ENCODE peak calls at places on chromosome 15, in four cellular contexts. V is small intestine, N is heart left ventricle, T is cardiac muscle cell. W is an unnamed sample. For H3K4me1, the result is how much of the 10 kb centered on the place peaks cover.

GRCh38 chr15:76996526-76997401 is 1.8 kb downstream of the PSTPIP1 start:
- DNase-seq in V (no peak), T (no peak), N (peak), W (peak)

GRCh38 chr15:69758810-69759410 is 306.3 kb downstream of the RPLP1 start:
- DNase-seq in T (no peak), N (peak), V (peak), W (peak)

GRCh38 chr15:68258684-68259083 is 18.9 kb upstream of the FEM1B start:
- DNase-seq in N (no peak), T (no peak), V (no peak), W (no peak)

GRCh38 chr15:39789736-39790135 is 7.1 kb upstream of the FSIP1 start:
- DNase-seq in N (no peak), V (no peak), T (no peak), W (no peak)

GRCh38 chr15:88378259-88378658 is 88.9 kb downstream of the MRPL46 start:
- DNase-seq in N (no peak), V (no peak), T (no peak), W (no peak)

GRCh38 chr15:69862540-69862939 is 235.2 kb downstream of the TLE3 start:
- DNase-seq in T (no peak), N (no peak), V (no peak), W (no peak)

GRCh38 chr15:83081256-83082014 is 14.4 kb upstream of the BTBD1 start:
- DNase-seq in T (no peak), V (no peak), N (no peak), W (no peak)

GRCh38 chr15:66800584-66801235 is 98.7 kb downstream of the SMAD6 start:
- DNase-seq in T (no peak), N (peak), V (no peak), W (no peak)

GRCh38 chr15:49044761-49045571 is 1.3 kb downstream of the SECISBP2L start:
- DNase-seq in V (peak), T (no peak), N (no peak), W (peak)

GRCh38 chr15:58410353-58410752 is 21.4 kb upstream of the LIPC start:
- DNase-seq in T (no peak), V (peak), N (no peak), W (peak)

GRCh38 chr15:69780374-69780773 is 317.3 kb downstream of the TLE3 start:
- DNase-seq in V (no peak), N (no peak), T (no peak), W (no peak)

GRCh38 chr15:67023517-67024321 is 41.7 kb upstream of the SMAD3 start:
- DNase-seq in V (no peak), T (no peak), N (no peak), W (no peak)

GRCh38 chr15:62566248-62566647 is 401.2 kb upstream of the C2CD4B start:
- DNase-seq in N (no peak), T (no peak), V (no peak), W (no peak)

GRCh38 chr15:88029696-88030095 is 226.8 kb downstream of the NTRK3 start:
- DNase-seq in V (no peak), T (no peak), N (no peak), W (no peak)

GRCh38 chr15:81809543-81809942 is 236.3 kb downstream of the MEX3B start:
- DNase-seq in T (peak), V (peak), N (peak), W (peak)

GRCh38 chr15:38072507-38073277 is 138.3 kb downstream of the TMCO5A start:
- DNase-seq in N (peak), T (peak), V (peak), W (peak)

GRCh38 chr15:54772663-54773062 is 424.1 kb downstream of the RSL24D1 start:
- DNase-seq in T (no peak), V (no peak), N (no peak), W (no peak)
- H3K4me1 ChIP-seq in T (under half), V (under half), N (under half), W (under half)

GRCh38 chr15:101192081-101192480 is 59.8 kb downstream of the CHSY1 start:
- DNase-seq in T (no peak), V (no peak), N (no peak), W (no peak)

GRCh38 chr15:101193063-101193712 is 58.7 kb downstream of the CHSY1 start:
- DNase-seq in T (no peak), N (peak), V (no peak), W (no peak)

GRCh38 chr15:101191242-101191641 is 60.6 kb downstream of the CHSY1 start:
- DNase-seq in V (no peak), T (no peak), N (no peak), W (no peak)

GRCh38 chr15:101193781-101194180 is 58.1 kb downstream of the CHSY1 start:
- DNase-seq in N (no peak), V (no peak), T (no peak), W (no peak)

GRCh38 chr15:101194246-101195138 is 57.4 kb downstream of the CHSY1 start:
- DNase-seq in N (no peak), T (no peak), V (no peak), W (no peak)
- H3K4me1 ChIP-seq in N (half or more), T (under half), V (under half), W (under half)

DNA sequence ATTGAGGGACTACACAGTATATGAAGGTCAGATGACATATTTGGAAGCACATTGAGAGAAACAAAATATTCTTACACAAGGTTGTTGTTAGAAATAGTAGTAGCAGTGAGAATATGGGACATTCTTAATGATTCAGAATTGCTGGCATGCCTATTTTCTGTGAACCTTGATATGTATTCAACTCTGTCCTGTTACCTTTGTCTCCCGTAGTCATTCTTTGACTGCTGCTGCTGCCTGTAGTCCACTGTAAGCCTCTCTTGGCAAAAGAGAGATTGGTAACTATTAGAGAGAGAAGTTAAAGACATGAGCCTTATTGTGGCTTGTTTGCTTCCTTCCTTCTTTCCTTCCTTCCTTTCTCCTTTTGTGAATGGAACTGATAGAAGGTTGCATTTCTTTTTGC is 64.5 kb downstream of the TCF12 start:
- DNase-seq in N (no peak), T (no peak), V (peak), W (peak)
- H3K4me1 ChIP-seq in N (half or more), T (under half), V (under half), W (half or more)

GRCh38 chr15:51912528-51912927 is 59.0 kb downstream of the LEO1 start:
- DNase-seq in V (no peak), N (no peak), T (no peak), W (no peak)
- H3K4me1 ChIP-seq in V (under half), N (under half), T (under half), W (under half)

GRCh38 chr15:90211009-90211408 is 9.9 kb downstream of the SEMA4B start:
- DNase-seq in T (no peak), N (no peak), V (no peak), W (no peak)
- H3K4me1 ChIP-seq in T (under half), N (under half), V (under half), W (under half)

GRCh38 chr15:29092376-29093064 is 177.1 kb downstream of the NSMCE3 start:
- DNase-seq in N (no peak), T (no peak), V (no peak), W (no peak)

GRCh38 chr15:29089731-29090616 is 179.6 kb downstream of the NSMCE3 start:
- DNase-seq in T (no peak), N (no peak), V (no peak), W (no peak)

GRCh38 chr15:29088666-29089065 is 181.0 kb downstream of the NSMCE3 start:
- DNase-seq in V (no peak), T (no peak), N (no peak), W (no peak)

GRCh38 chr15:29091666-29092065 is 178.0 kb downstream of the NSMCE3 start:
- DNase-seq in T (no peak), V (no peak), N (no peak), W (no peak)

GRCh38 chr15:29090617-29091466 is 178.8 kb downstream of the NSMCE3 start:
- DNase-seq in T (peak), N (no peak), V (no peak), W (no peak)
- H3K4me1 ChIP-seq in T (under half), N (under half), V (under half), W (under half)

DNA sequence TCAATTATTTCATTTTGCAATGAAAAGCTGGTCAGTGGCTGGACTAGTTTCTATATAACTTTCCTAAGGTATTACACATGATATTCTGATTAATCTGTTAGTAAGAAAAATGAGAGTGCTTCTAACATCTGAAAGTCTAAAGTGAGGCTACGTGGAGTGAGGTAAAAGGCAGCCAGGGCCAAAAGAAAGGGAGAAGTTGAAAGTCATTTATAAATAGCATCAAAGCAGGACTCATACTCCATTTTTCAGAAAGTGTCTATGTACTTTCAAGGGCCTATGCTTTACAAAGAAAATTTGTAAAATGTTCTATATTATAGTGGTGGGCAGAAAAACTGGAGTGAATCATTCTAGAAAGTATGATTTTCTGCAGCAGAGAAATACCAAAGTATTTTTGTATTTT is 80.0 kb downstream of the CSNK1G1 start:
- DNase-seq in N (no peak), V (no peak), T (peak), W (no peak)
- H3K4me1 ChIP-seq in N (under half), V (under half), T (under half), W (under half)

DNA sequence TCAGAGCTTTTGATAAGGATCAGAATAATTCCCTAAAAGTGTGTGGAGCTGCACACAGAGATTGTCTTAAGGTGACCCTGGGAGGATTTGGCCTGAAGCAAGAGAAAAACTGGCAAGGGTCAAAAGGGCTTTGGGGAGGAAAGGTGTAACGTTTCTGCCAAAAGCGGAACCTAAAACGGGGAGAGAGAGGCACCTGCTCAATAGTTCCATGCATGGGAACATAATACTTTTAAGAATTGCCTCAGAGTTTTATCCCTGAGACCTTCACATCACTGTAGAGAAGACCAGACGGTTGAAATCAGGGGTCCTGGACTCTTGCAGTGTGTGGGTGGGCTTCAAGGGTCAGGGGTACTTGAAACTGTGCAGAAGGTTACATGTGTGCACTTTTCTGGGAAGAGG is 6.0 kb downstream of the ZNF710 start:
- DNase-seq in N (no peak), T (no peak), V (no peak), W (no peak)
- H3K4me1 ChIP-seq in N (under half), T (under half), V (under half), W (under half)

GRCh38 chr15:74841761-74842385 is 1.1 kb downstream of the ULK3 start:
- DNase-seq in T (no peak), V (peak), N (no peak), W (no peak)

GRCh38 chr15:74843445-74843828 is 481 bp upstream of the ULK3 start:
- DNase-seq in N (no peak), T (no peak), V (no peak), W (no peak)

GRCh38 chr15:74843891-74844299 is 939 bp upstream of the ULK3 start:
- DNase-seq in N (no peak), T (no peak), V (no peak), W (no peak)

GRCh38 chr15:74840851-74841760 is 1.9 kb downstream of the ULK3 start:
- DNase-seq in V (peak), N (no peak), T (no peak), W (no peak)

DNA sequence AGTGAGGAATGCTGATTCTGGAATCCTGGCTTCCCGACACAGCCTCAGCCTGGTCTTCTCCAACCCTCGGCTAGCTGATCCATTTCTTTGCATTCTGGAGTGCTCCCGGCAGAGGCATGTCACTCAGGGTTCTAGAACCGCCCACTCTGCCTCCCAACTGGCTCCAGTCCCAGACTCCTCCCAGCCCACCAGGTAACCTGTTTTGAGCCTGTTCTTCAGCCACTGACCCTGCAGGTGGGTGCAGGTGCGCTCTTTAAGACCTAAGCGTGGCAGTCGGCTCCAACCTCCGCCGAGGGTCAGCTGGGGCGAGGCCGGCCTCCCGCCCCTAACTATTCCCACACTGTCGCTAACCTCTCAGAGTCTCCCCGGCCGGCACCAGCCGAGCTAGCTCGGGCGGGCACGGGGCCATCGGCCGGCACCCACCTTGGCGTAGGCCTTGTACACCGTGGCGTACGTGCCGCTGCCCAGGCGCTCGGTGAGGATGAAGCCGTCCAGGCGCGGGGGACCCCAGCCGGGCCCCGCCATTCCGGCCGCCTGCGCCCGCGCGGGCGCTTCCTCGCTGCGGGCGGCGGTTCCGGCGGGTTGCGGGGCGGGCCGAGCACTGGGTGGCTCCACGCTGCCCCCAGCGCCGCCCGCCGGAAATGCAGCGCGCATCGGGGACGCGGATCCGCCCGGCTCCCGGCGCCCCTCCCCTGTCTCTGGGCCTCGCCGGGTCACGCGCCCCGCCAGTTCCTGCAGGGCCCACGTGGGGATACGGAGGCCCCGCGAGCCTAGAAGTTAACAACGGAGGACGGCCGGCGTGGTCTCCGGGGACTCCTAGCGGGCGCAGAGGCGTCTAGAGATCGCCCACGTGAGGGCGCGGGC is at the start of gene ULK3:
- DNase-seq in T (peak), N (peak), V (peak), W (peak)
- H3K4me1 ChIP-seq in T (under half), N (under half), V (under half), W (under half)